ENCODE peak calls at places on chromosomes 1 and 21, in five cellular contexts. M is hepatocyte; K is heart right ventricle; S is Karpas-422; W is CD8-positive, alpha-beta T cell. N is an unnamed sample. For H3K9me3, the result is how much of the 10 kb centered on the place peaks cover.

GRCh38 chr1:184806296-184806721 is 51.7 kb upstream of the EDEM3 start:
- DNase-seq in W (no peak), S (peak), M (no peak), K (no peak), N (no peak)

GRCh38 chr21:35853321-35853922 is 206.9 kb downstream of the SETD4 start:
- DNase-seq in K (no peak), W (no peak), M (no peak), S (no peak), N (no peak)

GRCh38 chr1:242237051-242237450 is 238.2 kb upstream of the MAP1LC3C start:
- DNase-seq in S (no peak), M (no peak), K (no peak), W (no peak), N (no peak)

GRCh38 chr1:11180342-11180744 is 8.8 kb upstream of the ANGPTL7 start:
- DNase-seq in K (no peak), S (no peak), M (no peak), W (no peak), N (no peak)

GRCh38 chr1:59138402-59138801 is 158.5 kb upstream of the FGGY start:
- DNase-seq in S (no peak), M (no peak), K (no peak), W (no peak), N (no peak)

GRCh38 chr1:58165073-58165472 is 381.5 kb downstream of the OMA1 start:
- DNase-seq in W (no peak), M (no peak), K (no peak), S (peak), N (no peak)

GRCh38 chr1:22920734-22921451 is 51.8 kb downstream of the LACTBL1 start:
- DNase-seq in S (no peak), M (no peak), W (no peak), K (no peak), N (no peak)

GRCh38 chr1:182588460-182589396 is at the start of gene RNASEL:
- DNase-seq in S (peak), K (peak), M (peak), W (peak), N (peak)

GRCh38 chr1:99525313-99525712 is 120.6 kb upstream of the PALMD start:
- DNase-seq in M (no peak), K (no peak), W (no peak), S (no peak), N (no peak)

GRCh38 chr1:22117238-22117637 is 25.7 kb downstream of the WNT4 start:
- DNase-seq in S (no peak), K (no peak), M (no peak), W (no peak), N (no peak)

DNA sequence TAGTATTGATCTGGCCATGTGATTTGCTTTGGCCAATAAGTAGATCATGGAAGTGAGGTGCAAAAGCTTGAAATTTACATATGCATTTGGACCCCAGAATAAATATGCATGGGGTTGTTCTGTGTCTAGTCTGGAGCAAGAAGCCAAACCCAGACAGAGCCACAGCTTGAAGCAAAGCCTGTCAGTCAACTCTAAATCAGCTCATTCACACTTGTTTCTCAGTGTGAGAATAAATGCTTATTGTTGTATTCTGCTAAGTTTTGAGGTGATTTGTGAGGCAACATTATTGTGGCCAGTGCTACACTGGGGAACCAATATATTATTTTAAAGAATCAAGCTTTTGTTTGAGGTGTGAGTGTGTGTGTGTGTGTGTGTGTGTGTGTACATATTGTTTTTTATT is 12.2 kb upstream of the PGLYRP3 start:
- DNase-seq in M (no peak), W (no peak), S (no peak), K (no peak), N (no peak)
- H3K9me3 ChIP-seq in M (under half), W (under half), S (under half), K (under half), N (under half)

GRCh38 chr1:114386129-114387037 is 124.6 kb downstream of the TRIM33 start:
- DNase-seq in M (no peak), S (no peak), K (no peak), W (no peak), N (no peak)
- H3K9me3 ChIP-seq in M (under half), S (under half), K (under half), W (under half), N (under half)

GRCh38 chr21:26881504-26882228 is 36.5 kb upstream of the ADAMTS1 start:
- DNase-seq in K (no peak), S (peak), W (no peak), M (no peak), N (no peak)
- H3K9me3 ChIP-seq in K (under half), S (under half), W (under half), M (under half), N (under half)

GRCh38 chr1:114490235-114490634 is 20.8 kb downstream of the TRIM33 start:
- DNase-seq in W (no peak), M (no peak), S (no peak), K (no peak), N (no peak)
- H3K9me3 ChIP-seq in W (under half), M (under half), S (under half), K (under half), N (under half)

GRCh38 chr1:173467426-173467825 is 9.7 kb upstream of the PRDX6 start:
- DNase-seq in S (no peak), W (no peak), K (no peak), M (no peak), N (no peak)
- H3K9me3 ChIP-seq in S (under half), W (under half), K (under half), M (under half), N (under half)

DNA sequence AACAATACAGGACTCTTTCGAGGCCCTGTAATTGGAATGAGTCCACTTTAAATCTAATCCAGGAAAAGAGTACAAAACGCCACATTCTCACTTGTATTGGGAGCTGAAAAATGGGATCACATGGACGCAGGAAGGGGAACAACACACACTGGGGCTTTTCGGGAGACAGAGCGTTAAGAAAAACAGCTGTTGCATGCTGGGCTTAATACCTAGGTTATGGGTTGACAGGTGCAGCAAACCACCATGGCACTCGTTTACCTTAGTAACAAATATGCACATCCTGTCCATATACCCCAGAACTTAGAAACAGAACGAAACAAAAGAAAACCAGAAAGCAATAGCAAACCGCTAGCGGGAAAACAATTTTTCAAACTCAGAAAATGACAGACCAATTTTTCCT is 1532.7 kb upstream of the TPTE start:
- DNase-seq in W (no peak), S (peak), K (no peak), M (no peak), N (no peak)
- H3K9me3 ChIP-seq in W (under half), S (under half), K (under half), M (under half), N (under half)

GRCh38 chr1:2803931-2804627 is 2.6 kb upstream of the TTC34 start:
- DNase-seq in W (no peak), S (no peak), M (no peak), K (peak), N (no peak)
- H3K9me3 ChIP-seq in W (under half), S (under half), M (under half), K (under half), N (under half)

N was measured in T-helper 17 cell.